ENCODE peak calls at places on chromosomes 11 and 22, in seven cellular contexts. X, U, W, T, A, I and R are unnamed samples.

GRCh38 chr22:38843716-38844660 is at the start of gene NPTXR:
- DNase-seq in T (peak), X (peak), A (no peak), I (peak), U (no peak), W (no peak), R (no peak)

GRCh38 chr11:12864316-12865156 is 144.6 kb upstream of the RASSF10 start:
- DNase-seq in I (peak), T (peak), U (no peak), W (no peak), A (peak), X (peak), R (no peak)

GRCh38 chr11:119741369-119742262 is 12.6 kb upstream of the NECTIN1 start:
- DNase-seq in U (no peak), W (peak), T (peak), I (peak), X (no peak), A (no peak), R (no peak)

GRCh38 chr11:1778141-1778911 is 14.6 kb upstream of the CTSD start:
- DNase-seq in W (no peak), A (no peak), X (no peak), I (no peak), T (no peak), U (no peak), R (no peak)

GRCh38 chr11:13105237-13105844 is 96.2 kb downstream of the RASSF10 start:
- DNase-seq in A (no peak), W (peak), I (no peak), U (peak), T (no peak), X (no peak), R (no peak)

GRCh38 chr11:13561860-13562259 is 66.1 kb upstream of the PTH start:
- DNase-seq in X (no peak), W (no peak), I (no peak), A (no peak), U (no peak), T (no peak), R (no peak)

GRCh38 chr11:96905084-96905641 is 515.4 kb downstream of the JRKL start:
- DNase-seq in A (no peak), T (no peak), I (no peak), U (no peak), X (no peak), W (no peak), R (no peak)

GRCh38 chr11:30203850-30204249 is 27.0 kb upstream of the FSHB start:
- DNase-seq in T (no peak), I (no peak), W (no peak), A (no peak), U (no peak), X (no peak), R (no peak)

GRCh38 chr11:121467965-121468364 is 15.2 kb upstream of the SORL1-AS1 start:
- DNase-seq in X (no peak), I (no peak), A (no peak), T (no peak), U (no peak), W (no peak), R (no peak)

GRCh38 chr11:12792590-12792989 is 118.4 kb downstream of the TEAD1 start:
- DNase-seq in W (no peak), U (no peak), A (no peak), X (peak), I (no peak), T (peak), R (no peak)

GRCh38 chr22:46592390-46592872 is 27.8 kb upstream of the GRAMD4 start:
- DNase-seq in A (peak), U (no peak), T (peak), W (no peak), I (no peak), X (peak), R (no peak)

DNA sequence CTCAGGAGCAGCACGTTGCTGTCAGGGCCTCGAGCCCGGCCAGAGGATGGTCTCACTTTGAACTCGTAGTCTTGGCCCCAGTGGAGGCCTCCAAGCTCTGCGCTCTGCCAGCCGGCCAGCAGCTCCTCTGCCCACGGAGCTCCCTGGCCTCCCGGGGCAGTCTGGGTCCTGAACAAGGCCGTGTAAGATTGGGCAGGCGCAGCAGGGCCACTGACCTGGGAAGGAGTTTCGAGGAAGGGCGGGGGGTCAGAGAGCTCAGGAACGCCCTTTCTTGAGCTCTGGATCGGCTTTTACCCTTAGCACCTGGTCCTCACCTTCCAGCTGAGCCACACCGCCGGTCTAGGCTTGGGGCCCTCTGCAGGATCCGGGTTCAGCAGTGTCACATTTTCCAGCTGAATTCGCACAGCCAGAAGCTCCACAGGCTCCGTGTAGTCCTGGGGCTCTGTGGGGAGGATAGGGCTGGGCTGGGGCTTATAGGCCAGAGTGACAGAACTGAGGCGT is 2.1 kb downstream of the ROBO4 start:
- DNase-seq in X (no peak), U (no peak), A (no peak), W (no peak), T (no peak), I (no peak), R (peak)
- H3K4me3 ChIP-seq in X (no peak), U (no peak), A (no peak), W (no peak), T (no peak), I (no peak), R (no peak)

GRCh38 chr11:61627831-61628753 is 47.2 kb upstream of the SYT7 start:
- DNase-seq in T (peak), I (peak), W (peak), X (peak), U (peak), A (no peak), R (peak)

GRCh38 chr11:61630104-61630503 is 49.2 kb upstream of the SYT7 start:
- DNase-seq in W (no peak), T (no peak), A (no peak), U (no peak), X (no peak), I (no peak), R (no peak)

GRCh38 chr11:61629082-61629481 is 48.2 kb upstream of the SYT7 start:
- DNase-seq in X (no peak), T (no peak), I (no peak), U (no peak), W (no peak), A (no peak), R (no peak)

GRCh38 chr11:61625525-61625924 is 44.6 kb upstream of the SYT7 start:
- DNase-seq in W (no peak), X (no peak), T (no peak), A (no peak), U (no peak), I (no peak), R (no peak)

GRCh38 chr11:61626580-61627380 is 45.9 kb upstream of the SYT7 start:
- DNase-seq in U (no peak), I (peak), T (no peak), W (peak), A (no peak), X (peak), R (no peak)
- TF ChIP-seq CTCF in U (no peak), I (peak), T (no peak), W (no peak), A (no peak), X (no peak), R (no peak)

GRCh38 chr11:79100093-79100704 is 340.6 kb downstream of the TENM4 start:
- DNase-seq in X (peak), U (peak), A (no peak), T (peak), I (peak), W (peak), R (peak)

GRCh38 chr11:79098096-79098495 is 342.7 kb downstream of the TENM4 start:
- DNase-seq in I (no peak), U (no peak), X (no peak), A (no peak), T (no peak), W (no peak), R (no peak)

GRCh38 chr11:79094601-79095000 is 346.2 kb downstream of the TENM4 start:
- DNase-seq in I (no peak), W (no peak), T (no peak), U (no peak), A (no peak), X (no peak), R (no peak)

GRCh38 chr11:79095424-79095823 is 345.4 kb downstream of the TENM4 start:
- DNase-seq in X (no peak), A (no peak), W (no peak), T (no peak), I (no peak), U (no peak), R (no peak)

GRCh38 chr11:79097279-79097875 is 343.5 kb downstream of the TENM4 start:
- DNase-seq in W (no peak), T (peak), U (peak), I (no peak), X (no peak), A (no peak), R (peak)
- H3K4me3 ChIP-seq in W (no peak), T (no peak), U (peak), I (no peak), X (no peak), A (no peak), R (no peak)

GRCh38 chr11:84256618-84257017 is 970.5 kb upstream of the CCDC90B start:
- DNase-seq in U (no peak), T (no peak), I (no peak), A (no peak), W (no peak), X (no peak), R (no peak)

GRCh38 chr11:84264066-84264465 is 977.9 kb upstream of the CCDC90B start:
- DNase-seq in A (no peak), U (no peak), W (no peak), T (no peak), I (no peak), X (no peak), R (no peak)

GRCh38 chr11:84260862-84261261 is 974.7 kb upstream of the CCDC90B start:
- DNase-seq in W (no peak), I (no peak), X (no peak), T (no peak), U (no peak), A (no peak), R (no peak)

DNA sequence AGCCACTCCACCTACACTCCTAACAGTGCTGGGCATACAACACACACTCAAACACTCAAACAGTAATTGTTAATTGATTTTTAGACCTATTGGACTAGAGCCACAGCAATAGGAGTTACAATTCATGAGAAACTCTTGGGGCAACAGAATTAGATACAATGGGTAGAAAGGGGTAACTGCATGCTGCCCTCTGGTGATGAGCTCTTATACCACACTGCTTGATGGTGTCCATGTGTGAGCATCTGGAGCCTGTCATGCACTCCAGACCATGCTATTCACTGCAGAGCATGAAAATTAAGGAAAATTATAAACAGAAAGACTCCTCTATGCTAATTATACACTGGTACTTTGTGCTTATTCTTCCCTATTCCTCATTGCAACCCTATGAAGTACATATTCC is 975.5 kb upstream of the CCDC90B start:
- DNase-seq in I (peak), U (no peak), A (no peak), T (no peak), W (no peak), X (no peak), R (no peak)
- TF ChIP-seq CTCF in I (peak), U (no peak), A (peak), T (no peak), W (no peak), X (no peak), R (no peak)

DNA sequence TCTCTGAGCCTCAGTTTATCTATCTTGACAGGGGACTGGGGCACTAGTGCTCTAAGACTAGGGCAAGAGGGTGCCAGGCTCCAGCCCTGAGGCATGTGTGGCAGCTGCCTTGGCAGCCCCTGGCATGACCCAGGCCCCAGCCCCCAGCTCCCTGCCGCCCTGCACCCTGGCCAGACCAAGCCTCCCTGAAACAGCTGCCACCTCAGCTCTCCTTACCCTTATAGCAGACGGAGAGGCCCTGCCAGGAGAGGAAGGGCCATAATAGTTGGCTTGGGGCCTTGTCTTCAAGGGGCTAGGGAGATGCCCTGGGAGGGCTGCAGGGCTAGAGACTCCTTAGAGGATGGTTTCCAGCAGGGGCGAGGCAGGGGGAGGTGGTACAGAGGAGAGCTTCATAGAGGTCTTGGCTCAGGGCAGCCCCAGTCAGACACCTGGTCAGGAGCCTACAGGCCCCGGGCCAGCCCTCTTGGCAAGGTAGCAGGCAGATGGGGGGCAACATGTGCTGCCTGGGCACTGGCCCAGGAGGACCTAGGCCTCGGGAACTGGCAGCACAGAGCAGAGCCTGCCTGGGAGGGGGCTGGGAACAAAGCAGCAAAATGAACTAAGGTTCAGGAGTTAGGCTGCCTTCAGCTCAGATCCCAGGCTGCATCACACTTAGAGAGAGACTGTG is 13.0 kb downstream of the SMTN start:
- DNase-seq in I (no peak), W (no peak), U (no peak), X (no peak), A (no peak), T (no peak), R (no peak)
- H3K4me3 ChIP-seq in I (no peak), W (peak), U (peak), X (no peak), A (no peak), T (no peak), R (no peak)

DNA sequence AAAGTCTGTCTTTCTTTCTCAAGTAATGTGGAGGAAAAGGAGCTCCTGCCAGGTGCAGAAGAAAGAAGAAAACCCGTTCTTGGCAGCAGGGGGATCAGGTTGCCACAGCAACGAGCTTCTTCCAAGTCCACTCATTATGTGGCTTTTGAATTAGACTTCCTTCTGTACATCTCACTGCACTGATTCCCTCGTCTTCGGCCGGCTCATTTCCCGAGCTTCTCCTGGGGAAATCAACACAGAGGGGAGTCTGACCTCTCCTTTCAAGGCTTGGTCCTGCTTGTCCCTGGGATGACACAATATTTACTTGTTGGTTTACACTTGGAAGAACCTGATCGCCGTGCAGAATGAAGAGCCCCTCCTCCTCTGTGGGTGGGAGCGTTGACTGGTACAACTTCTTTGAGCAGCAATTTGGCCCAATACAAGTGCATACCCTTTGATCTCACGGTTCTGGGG is 35.3 kb downstream of the MCHR1 start:
- DNase-seq in A (peak), T (peak), U (no peak), I (peak), X (peak), W (no peak), R (no peak)
- TF ChIP-seq CTCF in A (no peak), T (no peak), U (no peak), I (no peak), X (no peak), W (no peak), R (no peak)

GRCh38 chr11:63763506-63764200 is 4.9 kb downstream of the ZFTA start:
- DNase-seq in I (peak), X (no peak), U (peak), T (no peak), A (no peak), W (peak), R (no peak)

GRCh38 chr11:63760487-63761079 is 8.0 kb downstream of the ZFTA start:
- DNase-seq in I (peak), X (no peak), W (no peak), T (no peak), A (no peak), U (no peak), R (no peak)

GRCh38 chr11:63762662-63763505 is 5.7 kb downstream of the ZFTA start:
- DNase-seq in W (peak), X (no peak), T (peak), I (peak), U (peak), A (no peak), R (no peak)

GRCh38 chr11:63761870-63762661 is 6.5 kb downstream of the ZFTA start:
- DNase-seq in X (no peak), I (peak), W (peak), A (no peak), U (peak), T (no peak), R (no peak)

GRCh38 chr11:63761173-63761572 is 7.4 kb downstream of the ZFTA start:
- DNase-seq in A (no peak), U (no peak), X (no peak), T (no peak), W (no peak), I (peak), R (no peak)
- H3K4me3 ChIP-seq in A (no peak), U (no peak), X (no peak), T (no peak), W (no peak), I (peak), R (no peak)

GRCh38 chr22:45553333-45554039 is 50.8 kb downstream of the FBLN1 start:
- DNase-seq in T (peak), U (peak), I (peak), A (peak), W (peak), X (peak), R (peak)
- TF ChIP-seq CTCF in T (peak), U (peak), I (peak), A (peak), W (peak), X (peak), R (peak)